ENCODE peak calls at places on chromosomes 2 and 18, in ten cellular contexts. D is C1 segment of cervical spinal cord; X is putamen; Y is activated CD8-positive, alpha-beta memory T cell treated with anti-CD3 and anti-CD28 coated beads for 1 hour; R is activated naive CD4-positive, alpha-beta T cell treated with Interleukin-2 at 50 U/mL for 16 hours; P is caudate nucleus; W is naive B cell; Q is CD8-positive, alpha-beta memory T cell; O is GM19239; J is PC-3. Z is an unnamed sample.

GRCh38 chr2:43003702-43004101 is 211.3 kb upstream of the HAAO start:
- DNase-seq in D (no peak), X (no peak), Y (no peak), R (no peak), P (no peak), W (no peak), Q (no peak), O (no peak), J (no peak), Z (no peak)

GRCh38 chr2:20443276-20443920 is 3.5 kb upstream of the RHOB start:
- DNase-seq in D (no peak), X (no peak), Y (no peak), R (no peak), P (peak; percentile 23), W (peak; percentile 44), Q (no peak), O (no peak), J (peak; percentile 71), Z (peak; percentile 30)

GRCh38 chr2:172283476-172283875 is 143.9 kb upstream of the ITGA6 start:
- DNase-seq in D (no peak), X (no peak), Y (no peak), R (no peak), P (no peak), W (no peak), Q (no peak), O (no peak), J (no peak), Z (no peak)

GRCh38 chr18:22378672-22379282 is 38.9 kb downstream of the CTAGE1 start:
- DNase-seq in D (no peak), X (no peak), Y (no peak), R (no peak), P (no peak), W (no peak), Q (no peak), O (no peak), J (peak; percentile 67), Z (peak; percentile 16)

GRCh38 chr2:212548459-212548815 is 9.8 kb upstream of the ERBB4 start:
- DNase-seq in D (no peak), X (no peak), Y (no peak), R (no peak), P (peak; percentile 21), W (no peak), Q (no peak), O (no peak), J (peak; percentile 68), Z (no peak)

GRCh38 chr2:64586054-64586453 is 61.9 kb downstream of the AFTPH start:
- DNase-seq in D (no peak), X (no peak), Y (no peak), R (no peak), P (no peak), W (no peak), Q (no peak), O (no peak), J (no peak), Z (no peak)

GRCh38 chr2:42010743-42011298 is 37.0 kb upstream of the PKDCC start:
- DNase-seq in D (no peak), X (no peak), Y (no peak), R (no peak), P (no peak), W (no peak), Q (no peak), O (no peak), J (peak; percentile 61), Z (no peak)

GRCh38 chr2:67465623-67466022 is 68.5 kb downstream of the ETAA1 start:
- DNase-seq in D (no peak), X (no peak), Y (no peak), R (no peak), P (no peak), W (no peak), Q (no peak), O (no peak), J (no peak), Z (no peak)

GRCh38 chr2:230893338-230893737 is 28.6 kb downstream of the ITM2C start:
- DNase-seq in D (peak; percentile 28), X (no peak), Y (no peak), R (no peak), P (no peak), W (no peak), Q (no peak), O (peak; percentile 40), J (no peak), Z (no peak)

GRCh38 chr2:189440644-189440946 is 679 bp upstream of the WDR75 start:
- DNase-seq in D (no peak), X (no peak), Y (no peak), R (no peak), P (no peak), W (no peak), Q (no peak), O (no peak), J (no peak), Z (no peak)

GRCh38 chr2:120036145-120036544 is 23.3 kb downstream of the EPB41L5 start:
- DNase-seq in D (no peak), X (no peak), Y (no peak), R (no peak), P (no peak), W (no peak), Q (no peak), O (no peak), J (no peak), Z (no peak)

GRCh38 chr2:241764272-241765241 is 12.1 kb upstream of the GAL3ST2 start:
- DNase-seq in D (no peak), X (no peak), Y (no peak), R (no peak), P (no peak), W (no peak), Q (no peak), O (no peak), J (no peak), Z (no peak)

Z was measured in Jurkat, Clone E6-1.